ENCODE peak calls at places on chromosomes 16 and 17, in ten cellular contexts. Z, K, M, B, S, G, H, X, Y and L are unnamed samples.

GRCh38 chr16:89685916-89686315 is 573 bp upstream of the CDK10 start:
- DNase-seq in K (no peak), G (no peak), B (no peak), M (no peak), S (no peak), Z (no peak), H (no peak), Y (peak), X (no peak), L (no peak)

GRCh38 chr16:58820359-58820758 is 86.2 kb upstream of the GOT2 start:
- DNase-seq in S (no peak), H (no peak), M (no peak), G (no peak), X (no peak), Z (no peak), Y (no peak), B (no peak), K (no peak), L (no peak)

GRCh38 chr17:80071116-80071980 is 30.0 kb upstream of the GAA start:
- DNase-seq in S (no peak), M (no peak), H (no peak), X (peak), Z (no peak), Y (peak), G (no peak), K (no peak), B (no peak), L (no peak)

GRCh38 chr16:82753821-82754220 is 127.1 kb downstream of the CDH13 start:
- DNase-seq in X (no peak), M (no peak), Y (no peak), B (no peak), K (no peak), Z (peak), S (peak), H (no peak), G (no peak), L (no peak)

GRCh38 chr17:44901323-44901965 is 2.2 kb upstream of the EFTUD2 start:
- DNase-seq in Y (no peak), K (peak), S (peak), M (no peak), Z (peak), B (no peak), G (no peak), X (no peak), H (peak), L (no peak)

GRCh38 chr16:56912746-56913703 is 18.9 kb upstream of the HERPUD1 start:
- DNase-seq in B (no peak), X (no peak), M (no peak), H (no peak), Y (peak), G (no peak), S (peak), K (no peak), Z (peak), L (peak)

GRCh38 chr16:11139624-11140375 is 116.2 kb downstream of the SOCS1 start:
- DNase-seq in Z (no peak), Y (no peak), K (no peak), M (no peak), H (no peak), B (no peak), G (no peak), X (no peak), S (no peak), L (peak)

GRCh38 chr17:56629450-56630187 is 36.1 kb downstream of the NOG start:
- DNase-seq in S (peak), G (no peak), H (peak), Y (no peak), M (no peak), X (no peak), B (no peak), Z (peak), K (peak), L (peak)

GRCh38 chr16:2884041-2884451 is 1.0 kb downstream of the FLYWCH2 start:
- DNase-seq in G (no peak), Y (no peak), S (no peak), H (no peak), B (no peak), K (no peak), Z (no peak), X (no peak), M (no peak), L (no peak)

DNA sequence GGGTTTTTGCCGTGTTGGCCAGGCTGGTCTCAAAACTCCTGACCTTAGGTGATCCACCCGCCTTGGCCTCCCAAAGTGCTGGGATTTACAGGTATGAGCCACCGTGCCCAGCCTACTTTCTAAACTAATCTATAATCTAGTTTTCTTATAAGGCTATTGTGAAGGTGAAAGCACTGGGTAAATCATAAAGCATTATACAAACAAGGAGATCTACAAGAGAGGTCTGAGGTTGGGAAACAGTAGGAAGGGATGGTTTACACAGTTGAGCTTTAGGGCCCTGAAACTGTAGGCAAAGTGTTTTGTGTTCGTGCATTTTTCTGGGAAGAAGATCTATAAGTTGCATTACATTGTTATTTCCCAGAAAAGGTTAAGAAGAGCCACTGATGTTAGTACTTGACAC is 84.9 kb upstream of the MED13 start:
- DNase-seq in Y (no peak), S (no peak), K (no peak), G (no peak), X (no peak), H (no peak), B (no peak), M (no peak), Z (no peak), L (no peak)
- TF ChIP-seq CTCF in Y (no peak), S (no peak), K (no peak), G (no peak), X (no peak), H (no peak), B (no peak), M (no peak), Z (no peak), L (no peak)

GRCh38 chr16:72847187-72848044 is 200.5 kb downstream of the ZFHX3 start:
- DNase-seq in K (no peak), G (peak), B (no peak), X (no peak), Y (no peak), Z (no peak), S (peak), H (peak), M (no peak), L (peak)
- TF ChIP-seq CTCF in K (peak), G (peak), B (peak), X (no peak), Y (no peak), Z (peak), S (peak), H (peak), M (no peak), L (peak)

GRCh38 chr17:28722413-28723158 is 2.8 kb downstream of the RPL23A start:
- DNase-seq in X (no peak), M (no peak), B (no peak), Z (no peak), S (no peak), H (no peak), G (no peak), K (no peak), Y (no peak), L (no peak)

GRCh38 chr17:28718317-28718672 is 627 bp upstream of the RAB34 start:
- DNase-seq in Z (no peak), S (no peak), X (no peak), B (no peak), M (no peak), G (no peak), H (no peak), K (no peak), Y (no peak), L (no peak)

GRCh38 chr17:28718990-28719433 is 773 bp upstream of the RPL23A start:
- DNase-seq in X (no peak), H (no peak), B (no peak), M (no peak), K (no peak), S (no peak), Z (no peak), G (no peak), Y (no peak), L (no peak)

GRCh38 chr17:28717578-28718316 is at the start of gene RAB34:
- DNase-seq in Z (peak), K (peak), H (peak), G (no peak), Y (peak), X (peak), S (peak), M (no peak), B (no peak), L (peak)

GRCh38 chr17:28720247-28720996 is 637 bp downstream of the RPL23A start:
- DNase-seq in M (no peak), S (no peak), Y (no peak), K (no peak), G (no peak), H (no peak), Z (no peak), B (no peak), X (no peak), L (peak)
- TF ChIP-seq CTCF in M (no peak), S (peak), Y (no peak), K (no peak), G (peak), H (no peak), Z (no peak), B (peak), X (no peak), L (peak)

GRCh38 chr17:43324205-43324893 is 74.4 kb upstream of the ARL4D start:
- DNase-seq in K (no peak), H (peak), Z (no peak), G (no peak), Y (no peak), X (no peak), S (no peak), B (peak), M (no peak), L (no peak)
- TF ChIP-seq CTCF in K (peak), H (no peak), Z (no peak), G (no peak), Y (no peak), X (no peak), S (peak), B (peak), M (no peak), L (no peak)

GRCh38 chr17:76452646-76453430 is at the start of gene UBE2O:
- DNase-seq in G (peak), M (peak), K (no peak), B (peak), X (peak), Y (peak), Z (peak), H (peak), S (peak), L (peak)
- TF ChIP-seq CTCF in G (peak), M (no peak), K (peak), B (peak), X (peak), Y (peak), Z (peak), H (peak), S (peak), L (peak)

GRCh38 chr17:73481672-73482071 is 162.6 kb downstream of the SDK2 start:
- DNase-seq in B (no peak), H (no peak), M (no peak), Z (no peak), Y (no peak), G (no peak), K (no peak), X (no peak), S (no peak), L (no peak)

GRCh38 chr17:73480740-73481139 is 163.5 kb downstream of the SDK2 start:
- DNase-seq in B (no peak), Z (no peak), S (no peak), K (no peak), G (no peak), X (no peak), M (no peak), Y (no peak), H (no peak), L (no peak)

GRCh38 chr17:73482251-73482661 is 162.0 kb downstream of the SDK2 start:
- DNase-seq in H (no peak), X (no peak), Y (no peak), G (no peak), B (no peak), M (no peak), Z (no peak), K (no peak), S (no peak), L (no peak)

GRCh38 chr17:73476890-73477350 is 165.1 kb upstream of the CDC42EP4 start:
- DNase-seq in M (no peak), X (no peak), Z (no peak), G (no peak), K (no peak), S (no peak), B (no peak), Y (no peak), H (no peak), L (no peak)

DNA sequence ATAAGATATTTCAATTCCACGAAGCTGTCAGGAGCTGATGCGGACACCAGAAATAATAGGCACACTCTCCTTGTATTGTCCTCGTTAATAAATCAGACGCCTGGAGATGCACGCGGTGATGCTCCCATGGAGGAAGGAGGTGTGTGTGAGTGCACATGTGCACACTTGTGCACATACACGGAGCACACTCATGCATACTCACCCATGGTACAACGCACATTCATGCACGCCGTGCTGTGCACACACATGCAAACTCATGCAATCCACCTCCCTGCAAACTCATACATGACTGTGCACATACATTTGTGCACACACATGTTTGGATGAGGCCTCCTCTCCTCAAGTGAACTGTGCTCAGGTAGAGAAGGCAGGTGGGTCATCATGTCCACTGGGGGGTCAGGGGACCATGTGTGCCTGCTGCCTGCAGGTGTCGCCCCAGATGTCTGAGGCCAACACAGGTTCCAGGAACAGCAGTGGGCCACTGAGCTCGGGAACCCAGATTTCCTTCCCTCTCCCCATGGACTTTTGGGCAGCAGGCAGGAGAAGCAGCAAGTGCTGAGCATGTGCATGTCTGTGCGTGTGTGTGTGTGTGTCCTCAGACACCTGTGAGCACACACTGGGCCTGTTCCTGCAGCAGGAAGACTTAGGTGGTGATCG is 165.3 kb downstream of the SDK2 start:
- DNase-seq in H (peak), Y (no peak), X (no peak), G (no peak), B (no peak), S (no peak), K (no peak), Z (no peak), M (no peak), L (no peak)
- TF ChIP-seq CTCF in H (peak), Y (no peak), X (no peak), G (peak), B (peak), S (no peak), K (no peak), Z (no peak), M (no peak), L (no peak)

DNA sequence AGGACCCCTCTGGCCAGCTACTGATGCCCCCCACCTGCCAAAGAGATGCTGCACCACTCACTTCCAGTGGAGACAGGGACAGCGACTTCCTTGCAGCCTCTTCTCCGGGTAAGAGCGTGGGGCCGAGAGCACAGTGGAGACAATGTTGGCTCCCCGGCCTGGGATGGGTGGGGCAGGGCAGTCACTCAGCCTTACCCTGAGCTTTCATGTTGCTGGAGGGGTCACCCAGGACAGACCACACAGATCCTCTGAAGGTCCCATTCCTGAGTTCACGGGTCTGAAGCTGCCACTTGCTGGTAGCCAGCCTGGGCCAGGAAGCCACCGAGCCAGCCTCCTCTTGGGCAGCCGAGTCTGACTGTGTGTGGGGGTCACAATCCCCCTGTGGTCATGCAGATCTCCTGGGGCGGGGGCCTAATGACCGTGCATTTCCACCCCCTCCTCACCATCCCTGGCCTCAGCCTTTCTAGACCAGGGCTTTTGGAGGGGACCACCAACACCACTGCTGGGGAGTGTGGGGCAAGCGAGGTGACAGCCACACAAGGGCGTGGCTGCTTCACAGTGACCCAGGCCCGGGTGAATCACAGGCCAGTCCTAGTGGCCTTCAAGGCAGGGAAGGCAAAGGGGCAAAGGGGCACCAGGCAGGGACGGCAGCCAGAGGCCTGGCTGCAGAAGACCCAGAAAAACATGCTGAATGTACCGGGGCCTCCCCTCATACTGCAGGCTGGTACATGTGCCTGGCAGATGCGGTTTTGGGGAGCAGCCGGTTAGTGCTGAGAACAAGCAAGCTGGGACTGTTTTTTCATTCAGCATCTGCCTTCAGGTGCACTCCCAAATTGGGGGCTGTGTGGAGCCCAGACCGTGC is 10.4 kb downstream of the TAF1C start:
- DNase-seq in M (no peak), K (no peak), B (no peak), Y (peak), Z (no peak), S (no peak), X (no peak), G (no peak), H (no peak), L (no peak)
- TF ChIP-seq CTCF in M (no peak), K (no peak), B (no peak), Y (no peak), Z (no peak), S (no peak), X (no peak), G (no peak), H (no peak), L (no peak)

GRCh38 chr17:81440511-81441244 is 45.4 kb downstream of the BAHCC1 start:
- DNase-seq in G (peak), K (no peak), M (no peak), Z (no peak), S (no peak), H (peak), B (no peak), X (no peak), Y (no peak), L (peak)
- TF ChIP-seq CTCF in G (peak), K (peak), M (no peak), Z (peak), S (peak), H (peak), B (peak), X (peak), Y (no peak), L (peak)

GRCh38 chr16:25143898-25144297 is 32.4 kb downstream of the LCMT1 start:
- DNase-seq in B (no peak), K (no peak), H (peak), Z (no peak), Y (no peak), M (no peak), G (no peak), S (no peak), X (peak), L (no peak)
- TF ChIP-seq CTCF in B (peak), K (peak), H (peak), Z (no peak), Y (no peak), M (no peak), G (no peak), S (peak), X (peak), L (peak)